ENCODE peak calls at places on chromosome 11, in four cellular contexts. Z is germinal center, U is kidney tubule cell, O is SW 1271. D is an unnamed sample.

GRCh38 chr11:305834-306211 is 1.8 kb upstream of the IFITM2 start:
- DNase-seq in Z (no peak), U (no peak), O (no peak), D (no peak)

GRCh38 chr11:130161441-130161840 is 1.9 kb downstream of the ST14 start:
- DNase-seq in Z (no peak), U (no peak), O (no peak), D (no peak)

GRCh38 chr11:125457814-125458343 is 38.2 kb downstream of the FEZ1 start:
- DNase-seq in Z (no peak), U (peak), O (no peak), D (peak)

GRCh38 chr11:118223992-118224391 is 819 bp downstream of the JAML start:
- DNase-seq in Z (no peak), U (no peak), O (no peak), D (no peak)

GRCh38 chr11:45880772-45881570 is 4.5 kb upstream of the MAPK8IP1 start:
- DNase-seq in Z (no peak), U (no peak), O (no peak), D (no peak)

GRCh38 chr11:129885381-129885780 is 10.0 kb downstream of the NFRKB start:
- DNase-seq in Z (no peak), U (no peak), O (no peak), D (no peak)

GRCh38 chr11:92424281-92424680 is 199.7 kb downstream of the FAT3 start:
- DNase-seq in Z (no peak), U (peak), O (no peak), D (no peak)

GRCh38 chr11:94885581-94885980 is 87.8 kb downstream of the CWC15 start:
- DNase-seq in Z (no peak), U (no peak), O (no peak), D (no peak)

D was measured in K562.